ENCODE peak calls at places on chromosomes 13 and 19, in eight cellular contexts. P, U, Y, F, L, C, Q and K are unnamed samples.

GRCh38 chr13:55244991-55245644 is 1895.6 kb upstream of the PRR20A start:
- DNase-seq in P (no peak), U (no peak), Y (no peak), F (no peak), L (no peak), C (no peak), Q (no peak), K (no peak)

GRCh38 chr13:25468330-25469178 is 96.8 kb downstream of the ATP8A2 start:
- DNase-seq in P (no peak), U (no peak), Y (no peak), F (no peak), L (no peak), C (no peak), Q (no peak), K (peak)

GRCh38 chr13:94601446-94602431 is at the start of gene GPR180:
- DNase-seq in P (peak), U (peak), Y (peak), F (peak), L (peak), C (peak), Q (peak), K (peak)

GRCh38 chr13:113299951-113300350 is 2.9 kb downstream of the LAMP1 start:
- DNase-seq in P (no peak), U (no peak), Y (no peak), F (no peak), L (no peak), C (no peak), Q (no peak), K (no peak)

GRCh38 chr13:49220856-49221614 is 897 bp downstream of the MLNR start:
- DNase-seq in P (no peak), U (no peak), Y (no peak), F (no peak), L (no peak), C (no peak), Q (no peak), K (no peak)

GRCh38 chr13:18948012-18948663 is 233.5 kb downstream of the TUBA3C start:
- DNase-seq in P (no peak), U (no peak), Y (no peak), F (no peak), L (no peak), C (no peak), Q (no peak), K (no peak)

GRCh38 chr19:16896098-16896912 is 7.5 kb downstream of the F2RL3 start:
- DNase-seq in P (peak), U (no peak), Y (no peak), F (no peak), L (peak), C (no peak), Q (no peak), K (no peak)

GRCh38 chr13:43261018-43261417 is 237.6 kb downstream of the DNAJC15 start:
- DNase-seq in P (no peak), U (no peak), Y (peak), F (no peak), L (no peak), C (peak), Q (peak), K (peak)

GRCh38 chr13:95797016-95797415 is 120.1 kb downstream of the DNAJC3 start:
- DNase-seq in P (no peak), U (no peak), Y (no peak), F (no peak), L (no peak), C (no peak), Q (no peak), K (no peak)

GRCh38 chr13:110311721-110312668 is 4.9 kb downstream of the COL4A2 start:
- DNase-seq in P (peak), U (no peak), Y (no peak), F (no peak), L (no peak), C (no peak), Q (no peak), K (no peak)

GRCh38 chr13:25371608-25372274 is at the start of gene ATP8A2:
- DNase-seq in P (no peak), U (no peak), Y (no peak), F (no peak), L (no peak), C (no peak), Q (no peak), K (no peak)

GRCh38 chr13:40269086-40269485 is 397.4 kb downstream of the FOXO1 start:
- DNase-seq in P (no peak), U (peak), Y (no peak), F (no peak), L (no peak), C (peak), Q (no peak), K (no peak)

GRCh38 chr19:17685451-17686026 is 2.6 kb downstream of the UNC13A start:
- DNase-seq in P (no peak), U (no peak), Y (no peak), F (no peak), L (no peak), C (no peak), Q (no peak), K (no peak)

GRCh38 chr19:45800009-45800553 is 7.4 kb upstream of the DMWD start:
- DNase-seq in P (no peak), U (no peak), Y (peak), F (no peak), L (peak), C (peak), Q (no peak), K (peak)

GRCh38 chr13:36787181-36787580 is 31.8 kb upstream of the RFXAP start:
- DNase-seq in P (no peak), U (no peak), Y (no peak), F (no peak), L (no peak), C (no peak), Q (no peak), K (no peak)

GRCh38 chr19:1027953-1028902 is 1.8 kb downstream of the CNN2 start:
- DNase-seq in P (peak), U (peak), Y (peak), F (peak), L (peak), C (peak), Q (peak), K (peak)

GRCh38 chr13:24788538-24788937 is 24.6 kb downstream of the RNF17 start:
- DNase-seq in P (no peak), U (no peak), Y (no peak), F (no peak), L (no peak), C (no peak), Q (no peak), K (no peak)

GRCh38 chr19:37928527-37929286 is 21.7 kb downstream of the SIPA1L3 start:
- DNase-seq in P (no peak), U (no peak), Y (no peak), F (no peak), L (no peak), C (no peak), Q (no peak), K (no peak)

GRCh38 chr13:59946924-59947323 is 216.8 kb downstream of the DIAPH3 start:
- DNase-seq in P (no peak), U (no peak), Y (no peak), F (peak), L (no peak), C (no peak), Q (peak), K (peak)

GRCh38 chr13:58369941-58370340 is 738.4 kb downstream of the PCDH17 start:
- DNase-seq in P (no peak), U (no peak), Y (no peak), F (no peak), L (no peak), C (no peak), Q (no peak), K (no peak)

GRCh38 chr19:44809856-44810554 is 1.1 kb downstream of the BCAM start:
- DNase-seq in P (peak), U (no peak), Y (no peak), F (no peak), L (no peak), C (no peak), Q (no peak), K (no peak)

GRCh38 chr13:31957772-31958171 is 73.8 kb upstream of the FRY start:
- DNase-seq in P (no peak), U (no peak), Y (no peak), F (no peak), L (no peak), C (no peak), Q (no peak), K (no peak)

GRCh38 chr19:51784109-51784785 is 10.7 kb upstream of the FPR3 start:
- DNase-seq in P (no peak), U (no peak), Y (no peak), F (no peak), L (no peak), C (no peak), Q (no peak), K (no peak)

GRCh38 chr13:48633695-48634094 is 20.0 kb upstream of the CYSLTR2 start:
- DNase-seq in P (no peak), U (no peak), Y (no peak), F (no peak), L (no peak), C (no peak), Q (no peak), K (no peak)

GRCh38 chr13:97234742-97235141 is 12.6 kb downstream of the MBNL2 start:
- DNase-seq in P (no peak), U (peak), Y (no peak), F (no peak), L (no peak), C (no peak), Q (no peak), K (no peak)

GRCh38 chr19:12111176-12111575 is 29.0 kb downstream of the ZNF20 start:
- DNase-seq in P (no peak), U (no peak), Y (no peak), F (no peak), L (no peak), C (no peak), Q (no peak), K (no peak)

GRCh38 chr13:33249066-33249465 is 36.5 kb downstream of the STARD13 start:
- DNase-seq in P (no peak), U (no peak), Y (peak), F (no peak), L (no peak), C (peak), Q (no peak), K (no peak)

GRCh38 chr13:33728271-33729037 is 89.5 kb upstream of the RFC3 start:
- DNase-seq in P (no peak), U (peak), Y (no peak), F (no peak), L (no peak), C (peak), Q (no peak), K (no peak)

GRCh38 chr19:8321067-8321759 is at the start of the genes NDUFA7 and RPS28:
- DNase-seq in P (peak), U (peak), Y (peak), F (peak), L (peak), C (peak), Q (peak), K (peak)
- TF ChIP-seq CTCF in P (no peak), U (peak), Y (peak), F (no peak), L (no peak), C (no peak), Q (peak), K (peak)

DNA sequence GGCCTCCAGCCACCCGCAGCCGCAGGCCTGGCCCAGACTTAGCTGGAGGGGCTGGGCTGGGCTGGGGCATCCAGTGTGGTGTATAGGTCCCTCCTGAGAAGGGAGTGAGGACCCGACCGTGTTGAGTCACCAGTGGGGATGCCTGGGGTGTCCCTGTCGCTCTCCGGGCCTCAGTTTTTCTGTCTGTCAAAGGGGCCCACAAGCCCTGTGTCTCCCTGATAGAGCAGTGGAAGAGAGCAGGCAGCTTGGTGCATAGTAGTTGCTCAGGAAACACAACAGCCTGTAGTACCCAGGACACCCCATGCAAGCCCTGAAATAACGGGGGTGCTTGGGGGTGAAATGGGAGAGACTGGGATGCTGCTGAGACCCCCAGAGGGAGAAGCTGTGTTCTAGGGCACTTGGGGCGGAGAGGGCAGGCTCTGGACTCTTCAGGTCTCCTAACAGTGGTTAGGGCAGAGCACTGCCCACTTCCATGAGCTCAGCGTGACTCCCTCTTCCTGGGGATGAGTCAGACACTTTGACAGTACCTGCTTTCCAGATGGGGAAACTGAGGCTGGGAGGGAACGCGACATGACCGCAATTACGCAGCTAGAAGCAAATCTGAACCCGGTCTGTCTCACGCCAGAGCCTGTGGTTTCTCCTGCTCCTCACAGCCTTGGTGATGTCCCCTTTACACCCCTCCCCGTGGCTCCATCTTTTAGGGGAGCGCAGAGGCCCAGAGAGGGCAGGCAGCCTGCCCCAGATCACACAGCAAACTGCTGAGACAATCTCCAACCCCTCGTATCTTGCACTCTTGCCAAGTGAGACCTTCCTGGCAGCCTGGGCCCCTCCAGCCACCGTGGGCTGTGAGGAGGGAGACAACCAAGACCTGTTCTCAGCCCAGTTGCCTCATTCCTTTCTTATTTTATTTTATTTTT is 692 bp downstream of the SULT2B1 start:
- DNase-seq in P (no peak), U (no peak), Y (no peak), F (no peak), L (no peak), C (no peak), Q (no peak), K (no peak)
- H3K4me3 ChIP-seq in P (no peak), U (no peak), Y (no peak), F (no peak), L (no peak), C (no peak), Q (no peak), K (no peak)

GRCh38 chr19:43574424-43575155 is 737 bp downstream of the XRCC1 start:
- DNase-seq in P (no peak), U (no peak), Y (peak), F (no peak), L (peak), C (no peak), Q (no peak), K (peak)

GRCh38 chr19:43564800-43565199 is 10.5 kb downstream of the XRCC1 start:
- DNase-seq in P (no peak), U (no peak), Y (no peak), F (no peak), L (no peak), C (no peak), Q (no peak), K (no peak)

GRCh38 chr19:43575156-43575950 is at the start of the genes PINLYP and XRCC1:
- DNase-seq in P (peak), U (peak), Y (peak), F (peak), L (peak), C (peak), Q (peak), K (peak)

GRCh38 chr19:43572172-43572588 is 3.1 kb downstream of the XRCC1 start:
- DNase-seq in P (no peak), U (no peak), Y (no peak), F (no peak), L (no peak), C (no peak), Q (no peak), K (no peak)

DNA sequence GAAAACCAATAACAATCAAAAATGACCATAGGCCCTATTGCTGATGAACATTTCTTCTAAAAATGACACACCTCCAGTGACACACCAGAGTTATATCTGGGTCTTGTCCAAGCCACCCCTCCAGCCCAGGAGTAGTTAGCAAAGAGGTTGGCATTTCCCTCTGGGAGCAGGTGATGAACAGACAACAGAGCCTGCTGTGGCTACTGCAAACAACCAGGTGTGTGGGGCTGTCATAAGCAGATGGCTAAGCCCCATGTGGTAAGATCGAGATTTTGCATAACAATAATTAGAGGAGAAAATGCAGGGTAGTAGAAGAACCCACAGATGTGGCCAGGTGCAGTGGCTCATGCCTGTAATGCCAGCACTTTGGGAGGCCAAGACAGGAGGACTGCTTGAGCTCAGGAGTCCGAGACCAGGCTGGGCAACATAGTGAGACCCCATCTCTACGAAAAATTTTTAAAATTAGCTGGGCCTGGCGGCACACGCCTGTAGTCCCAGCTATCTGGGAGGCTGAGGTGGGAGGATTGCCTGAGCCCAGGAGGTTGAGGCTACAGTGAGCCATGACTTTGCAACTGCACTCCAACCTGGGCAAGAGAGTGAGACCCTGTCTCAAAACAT is 5.0 kb downstream of the XRCC1 start:
- DNase-seq in P (no peak), U (no peak), Y (no peak), F (no peak), L (no peak), C (no peak), Q (no peak), K (no peak)
- TF ChIP-seq CTCF in P (no peak), U (no peak), Y (no peak), F (no peak), L (no peak), C (no peak), Q (no peak), K (no peak)

DNA sequence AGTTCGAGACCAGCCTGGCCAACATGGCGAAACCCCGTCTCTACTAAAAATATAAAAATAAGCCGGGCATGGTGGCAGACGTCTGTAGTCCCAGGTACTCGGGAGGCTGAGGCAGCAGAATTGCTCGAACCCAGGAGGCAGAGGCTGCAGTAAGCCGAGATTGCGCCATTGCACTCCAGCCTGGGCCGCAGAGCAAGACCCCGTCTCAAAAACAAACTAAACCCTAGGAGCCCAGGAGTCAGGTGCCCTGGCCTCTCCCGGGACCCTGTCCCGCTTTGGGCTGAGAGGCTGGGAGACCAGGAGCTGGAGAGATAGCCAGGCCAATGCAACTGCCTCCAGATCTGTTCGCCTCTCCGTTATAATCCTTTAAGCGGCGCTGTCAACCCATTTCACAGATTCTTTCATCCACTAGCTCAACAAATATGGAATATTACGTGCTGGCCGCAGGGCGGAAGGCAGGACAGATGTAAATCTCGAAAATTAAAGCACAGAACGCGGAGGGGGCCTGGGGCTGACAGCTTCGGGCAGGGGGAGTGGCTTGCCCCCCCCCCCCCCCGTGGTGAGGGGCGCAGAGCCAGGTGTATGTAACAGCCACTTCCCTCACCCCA is 5.3 kb upstream of the MYBPC2 start:
- DNase-seq in P (no peak), U (no peak), Y (no peak), F (no peak), L (no peak), C (no peak), Q (no peak), K (no peak)
- H3K4me3 ChIP-seq in P (peak), U (no peak), Y (peak), F (peak), L (peak), C (no peak), Q (peak), K (no peak)

DNA sequence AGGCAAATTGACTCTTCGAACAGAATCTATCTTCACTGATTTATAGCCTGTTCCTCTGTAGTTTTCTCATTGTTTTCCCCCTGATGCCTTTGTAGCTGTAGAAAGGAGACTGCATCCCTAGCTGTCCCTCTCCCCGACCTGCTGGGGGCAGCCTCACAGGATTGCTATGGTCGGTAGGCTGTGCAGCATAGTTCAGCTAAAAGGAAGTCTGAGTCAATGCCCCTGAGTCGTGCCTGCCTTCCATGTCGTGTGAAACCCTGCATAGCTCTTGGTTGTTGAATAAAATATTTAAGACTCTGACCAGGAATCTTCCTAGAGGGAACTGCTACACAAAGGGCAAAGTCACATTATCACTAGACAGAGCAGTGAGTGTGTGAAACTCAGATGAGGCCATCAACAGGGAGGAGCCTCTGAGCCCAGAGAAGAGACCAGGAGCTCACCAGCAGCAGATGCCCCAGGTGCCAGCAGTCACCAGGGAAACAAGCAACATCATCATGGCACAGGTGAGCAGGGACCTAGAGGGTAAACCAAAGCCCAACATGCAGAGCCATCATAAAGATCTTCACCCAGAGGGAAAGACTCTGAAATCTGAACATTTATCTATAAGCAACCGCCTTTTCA is 108.4 kb upstream of the NBEA start:
- DNase-seq in P (no peak), U (no peak), Y (peak), F (no peak), L (no peak), C (no peak), Q (no peak), K (no peak)
- TF ChIP-seq CTCF in P (no peak), U (no peak), Y (peak), F (peak), L (no peak), C (no peak), Q (no peak), K (no peak)

DNA sequence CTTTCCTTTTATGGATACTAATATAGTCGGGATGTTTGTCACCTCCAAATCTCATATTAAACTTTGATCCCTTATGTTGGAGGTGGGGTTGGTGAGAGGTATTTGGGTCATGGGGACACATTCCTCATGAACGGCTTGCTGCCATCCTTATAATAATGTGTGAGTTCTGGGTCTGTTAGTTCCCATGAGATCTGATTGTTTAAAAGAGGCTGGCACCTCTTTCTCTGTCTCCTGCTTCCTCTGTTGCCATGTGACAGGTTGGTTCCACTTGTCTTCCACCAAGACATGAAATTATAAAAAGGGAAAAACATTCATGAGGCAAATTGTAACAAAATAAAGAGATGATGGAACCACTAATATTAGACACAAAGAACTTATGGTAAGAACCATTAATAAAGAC is 107.8 kb upstream of the ATXN8OS start:
- DNase-seq in P (no peak), U (no peak), Y (no peak), F (no peak), L (no peak), C (no peak), Q (no peak), K (no peak)
- H3K4me3 ChIP-seq in P (no peak), U (no peak), Y (no peak), F (no peak), L (no peak), C (no peak), Q (no peak), K (no peak)

GRCh38 chr13:51892657-51893056 is 30.9 kb downstream of the CCDC70 start:
- DNase-seq in P (no peak), U (no peak), Y (no peak), F (no peak), L (no peak), C (no peak), Q (no peak), K (no peak)

GRCh38 chr13:51894239-51894638 is 32.5 kb downstream of the CCDC70 start:
- DNase-seq in P (no peak), U (no peak), Y (no peak), F (no peak), L (no peak), C (no peak), Q (no peak), K (no peak)

GRCh38 chr13:51900471-51900870 is 38.7 kb downstream of the CCDC70 start:
- DNase-seq in P (no peak), U (no peak), Y (no peak), F (no peak), L (no peak), C (no peak), Q (no peak), K (no peak)

GRCh38 chr13:51895906-51896888 is 34.4 kb downstream of the CCDC70 start:
- DNase-seq in P (no peak), U (peak), Y (peak), F (no peak), L (peak), C (peak), Q (peak), K (peak)
- TF ChIP-seq CTCF in P (no peak), U (peak), Y (peak), F (peak), L (peak), C (peak), Q (peak), K (peak)